ENCODE peak calls at places on chromosomes 4 and X, in nine cellular contexts. E, K, Q, J, X, D, H, R and O are unnamed samples.

GRCh38 chr4:153260152-153260551 is 55.9 kb downstream of the TRIM2 start:
- DNase-seq in H (no peak), K (no peak), D (no peak), R (no peak), E (no peak), X (no peak), J (no peak), Q (no peak), O (no peak)

GRCh38 chr4:128354205-128354821 is 66.7 kb upstream of the PGRMC2 start:
- DNase-seq in K (peak; percentile 62), E (peak; percentile 77), J (no peak), X (peak; percentile 98), R (peak; percentile 97), H (no peak), D (no peak), Q (peak; percentile 97), O (no peak)

GRCh38 chrX:15434205-15434604 is 50.0 kb upstream of the VEGFD start:
- DNase-seq in X (no peak), R (no peak), Q (no peak), H (no peak), E (no peak), D (no peak), J (no peak), K (no peak), O (no peak)

GRCh38 chr4:883377-884095 is 48.6 kb downstream of the GAK start:
- DNase-seq in K (no peak), D (no peak), E (no peak), R (no peak), J (no peak), H (no peak), Q (no peak), X (no peak), O (no peak)

GRCh38 chrX:15404712-15405111 is 20.5 kb upstream of the VEGFD start:
- DNase-seq in Q (no peak), E (peak; percentile 93), J (peak; percentile 79), K (peak; percentile 21), D (no peak), R (no peak), X (no peak), H (no peak), O (peak; percentile 40)

GRCh38 chrX:53084863-53085262 is 2.7 kb downstream of the TSPYL2 start:
- DNase-seq in Q (no peak), X (no peak), J (no peak), E (no peak), R (no peak), K (no peak), D (no peak), H (no peak), O (no peak)

GRCh38 chr4:1049591-1049905 is 38.1 kb downstream of the FGFRL1 start:
- DNase-seq in R (no peak), K (peak; percentile 16), Q (no peak), E (no peak), D (no peak), X (no peak), J (peak; percentile 58), H (no peak), O (no peak)

GRCh38 chr4:80334568-80334967 is 962 bp upstream of the CFAP299 start:
- DNase-seq in E (no peak), D (no peak), H (no peak), X (no peak), Q (no peak), J (no peak), R (no peak), K (no peak), O (no peak)

GRCh38 chr4:136241221-136241986 is 1290.9 kb downstream of the PCDH18 start:
- DNase-seq in Q (no peak), K (no peak), E (no peak), J (no peak), D (no peak), H (no peak), R (no peak), X (peak; percentile 1), O (no peak)

GRCh38 chr4:70701271-70701670 is 12.9 kb downstream of the UTP3 start:
- DNase-seq in E (no peak), J (no peak), X (no peak), D (no peak), H (no peak), R (no peak), Q (no peak), K (no peak), O (no peak)

GRCh38 chrX:17078031-17078730 is 131.7 kb downstream of the REPS2 start:
- DNase-seq in J (no peak), Q (peak; percentile 66), R (peak; percentile 20), X (peak; percentile 13), D (no peak), H (no peak), E (peak; percentile 33), K (no peak), O (no peak)

GRCh38 chr4:87078987-87079469 is 141.4 kb downstream of the KLHL8 start:
- DNase-seq in D (no peak), J (peak; percentile 81), E (peak; percentile 72), Q (peak; percentile 38), X (peak; percentile 52), K (peak; percentile 60), R (no peak), H (no peak), O (peak; percentile 32)

GRCh38 chrX:47802589-47802988 is 34.1 kb upstream of the ZNF81 start:
- DNase-seq in H (no peak), D (no peak), E (peak; percentile 48), Q (peak; percentile 47), J (no peak), X (peak; percentile 2), R (peak; percentile 20), K (no peak), O (no peak)

GRCh38 chrX:78950157-78950556 is 5.0 kb downstream of the P2RY10 start:
- DNase-seq in R (no peak), H (no peak), K (no peak), Q (no peak), E (no peak), D (no peak), J (no peak), X (no peak), O (no peak)

GRCh38 chr4:53537606-53538005 is 53.7 kb downstream of the LNX1 start:
- DNase-seq in J (no peak), E (no peak), X (no peak), D (no peak), Q (peak; percentile 35), R (no peak), K (no peak), H (no peak), O (no peak)

GRCh38 chr4:158016511-158016910 is 156.3 kb downstream of the GASK1B start:
- DNase-seq in R (peak; percentile 24), X (peak; percentile 32), H (no peak), D (no peak), E (peak; percentile 83), Q (peak; percentile 31), K (no peak), J (no peak), O (no peak)

GRCh38 chr4:137994858-137995257 is 247.3 kb downstream of the SLC7A11 start:
- DNase-seq in E (no peak), Q (peak; percentile 83), H (no peak), K (no peak), J (no peak), R (no peak), D (no peak), X (peak; percentile 36), O (no peak)

GRCh38 chrX:45621356-45622041 is 420.8 kb upstream of the DIPK2B start:
- DNase-seq in X (peak; percentile 78), H (no peak), K (no peak), R (peak; percentile 90), D (no peak), Q (peak; percentile 44), J (no peak), E (peak; percentile 93), O (no peak)

GRCh38 chrX:45743081-45743533 is 542.4 kb upstream of the DIPK2B start:
- DNase-seq in K (no peak), R (peak; percentile 90), Q (peak; percentile 75), D (no peak), X (peak; percentile 70), J (no peak), E (peak; percentile 90), H (no peak), O (no peak)